ENCODE peak calls at places on chromosomes 5 and 9, in eight cellular contexts. One of them, this sample, is unnamed.

GRCh38 chr9:72509635-72510034 is 11.8 kb upstream of the TMC1 start:
- DNase-seq in sigmoid colon: no peak
- DNase-seq in mesendoderm: no peak
- DNase-seq in mammary epithelial cell: peak; percentile 64
- DNase-seq in stomach: no peak
- DNase-seq in lung: no peak
- DNase-seq in H9: no peak
- DNase-seq in left ventricle myocardium inferior: no peak
- DNase-seq in this sample: no peak

GRCh38 chr5:149643781-149644180 is 62.5 kb downstream of the ARHGEF37 start:
- DNase-seq in left ventricle myocardium inferior: no peak
- DNase-seq in mesendoderm: no peak
- DNase-seq in H9: no peak
- DNase-seq in sigmoid colon: peak; percentile 4
- DNase-seq in mammary epithelial cell: no peak
- DNase-seq in lung: no peak
- DNase-seq in stomach: no peak
- DNase-seq in this sample: no peak

GRCh38 chr5:19370655-19371386 is 617.2 kb downstream of the CDH18 start:
- DNase-seq in mesendoderm: no peak
- DNase-seq in H9: no peak
- DNase-seq in mammary epithelial cell: no peak
- DNase-seq in lung: no peak
- DNase-seq in sigmoid colon: no peak
- DNase-seq in left ventricle myocardium inferior: no peak
- DNase-seq in stomach: no peak
- DNase-seq in this sample: no peak

GRCh38 chr5:16508730-16509531 is 43.3 kb upstream of the ZNF622 start:
- DNase-seq in left ventricle myocardium inferior: peak; percentile 78
- DNase-seq in H9: peak; percentile 74
- DNase-seq in stomach: peak; percentile 81
- DNase-seq in mammary epithelial cell: peak; percentile 89
- DNase-seq in sigmoid colon: no peak
- DNase-seq in lung: peak; percentile 54
- DNase-seq in mesendoderm: peak; percentile 86
- DNase-seq in this sample: peak; percentile 91

GRCh38 chr5:158431369-158432029 is 572.6 kb upstream of the CLINT1 start:
- DNase-seq in mammary epithelial cell: peak; percentile 44
- DNase-seq in mesendoderm: no peak
- DNase-seq in left ventricle myocardium inferior: no peak
- DNase-seq in H9: no peak
- DNase-seq in stomach: no peak
- DNase-seq in lung: no peak
- DNase-seq in sigmoid colon: peak; percentile 71
- DNase-seq in this sample: no peak

GRCh38 chr9:20242767-20243166 is 379.5 kb downstream of the MLLT3 start:
- DNase-seq in lung: no peak
- DNase-seq in sigmoid colon: no peak
- DNase-seq in mammary epithelial cell: no peak
- DNase-seq in mesendoderm: no peak
- DNase-seq in stomach: no peak
- DNase-seq in H9: no peak
- DNase-seq in left ventricle myocardium inferior: no peak
- DNase-seq in this sample: no peak

GRCh38 chr5:116002116-116002906 is 30.0 kb upstream of the ARL14EPL start:
- DNase-seq in lung: no peak
- DNase-seq in mammary epithelial cell: no peak
- DNase-seq in mesendoderm: no peak
- DNase-seq in left ventricle myocardium inferior: no peak
- DNase-seq in stomach: no peak
- DNase-seq in H9: no peak
- DNase-seq in sigmoid colon: no peak
- DNase-seq in this sample: no peak

GRCh38 chr5:144703776-144704175 is 533.1 kb downstream of the KCTD16 start:
- DNase-seq in H9: no peak
- DNase-seq in lung: no peak
- DNase-seq in sigmoid colon: no peak
- DNase-seq in left ventricle myocardium inferior: no peak
- DNase-seq in stomach: no peak
- DNase-seq in mesendoderm: no peak
- DNase-seq in mammary epithelial cell: no peak
- DNase-seq in this sample: no peak

GRCh38 chr5:149604321-149604720 is 23.0 kb downstream of the ARHGEF37 start:
- DNase-seq in lung: no peak
- DNase-seq in stomach: no peak
- DNase-seq in left ventricle myocardium inferior: no peak
- DNase-seq in H9: no peak
- DNase-seq in sigmoid colon: no peak
- DNase-seq in mammary epithelial cell: no peak
- DNase-seq in mesendoderm: no peak
- DNase-seq in this sample: no peak

GRCh38 chr5:176596689-176597416 is 13.1 kb downstream of the GPRIN1 start:
- DNase-seq in mammary epithelial cell: no peak
- DNase-seq in mesendoderm: peak; percentile 52
- DNase-seq in H9: peak; percentile 76
- DNase-seq in lung: no peak
- DNase-seq in left ventricle myocardium inferior: peak; percentile 22
- DNase-seq in sigmoid colon: no peak
- DNase-seq in stomach: peak; percentile 42
- DNase-seq in this sample: peak; percentile 14

GRCh38 chr9:131577005-131578000 is 32.0 kb downstream of the PRRT1B start:
- DNase-seq in H9: no peak
- DNase-seq in mammary epithelial cell: no peak
- DNase-seq in lung: no peak
- DNase-seq in left ventricle myocardium inferior: no peak
- DNase-seq in stomach: no peak
- DNase-seq in mesendoderm: no peak
- DNase-seq in sigmoid colon: no peak
- DNase-seq in this sample: no peak

GRCh38 chr9:83978992-83979811 is 813 bp downstream of the HNRNPK start:
- DNase-seq in stomach: peak; percentile 82
- DNase-seq in left ventricle myocardium inferior: peak; percentile 86
- DNase-seq in mesendoderm: peak; percentile 89
- DNase-seq in lung: peak; percentile 84
- DNase-seq in H9: peak; percentile 81
- DNase-seq in mammary epithelial cell: peak; percentile 77
- DNase-seq in sigmoid colon: peak; percentile 92
- DNase-seq in this sample: peak; percentile 82

GRCh38 chr9:127637322-127637847 is 25.3 kb downstream of the STXBP1 start:
- DNase-seq in mammary epithelial cell: peak; percentile 90
- DNase-seq in mesendoderm: no peak
- DNase-seq in H9: no peak
- DNase-seq in sigmoid colon: no peak
- DNase-seq in stomach: no peak
- DNase-seq in lung: no peak
- DNase-seq in left ventricle myocardium inferior: no peak
- DNase-seq in this sample: no peak

GRCh38 chr5:175214152-175214551 is 229.8 kb downstream of the DRD1 start:
- DNase-seq in left ventricle myocardium inferior: no peak
- DNase-seq in mammary epithelial cell: peak; percentile 0
- DNase-seq in stomach: no peak
- DNase-seq in lung: peak; percentile 31
- DNase-seq in sigmoid colon: no peak
- DNase-seq in mesendoderm: no peak
- DNase-seq in H9: no peak
- DNase-seq in this sample: no peak

GRCh38 chr5:114391321-114391720 is 29.5 kb downstream of the KCNN2 start:
- DNase-seq in lung: no peak
- DNase-seq in left ventricle myocardium inferior: no peak
- DNase-seq in mesendoderm: no peak
- DNase-seq in H9: no peak
- DNase-seq in sigmoid colon: no peak
- DNase-seq in stomach: no peak
- DNase-seq in mammary epithelial cell: no peak
- DNase-seq in this sample: no peak

GRCh38 chr5:72034710-72035109 is 72.6 kb upstream of the MAP1B start:
- DNase-seq in mammary epithelial cell: no peak
- DNase-seq in H9: no peak
- DNase-seq in sigmoid colon: no peak
- DNase-seq in left ventricle myocardium inferior: no peak
- DNase-seq in mesendoderm: peak; percentile 16
- DNase-seq in lung: no peak
- DNase-seq in stomach: no peak
- DNase-seq in this sample: no peak

GRCh38 chr9:2013688-2014087 is 1.5 kb upstream of the SMARCA2 start:
- DNase-seq in sigmoid colon: no peak
- DNase-seq in left ventricle myocardium inferior: no peak
- DNase-seq in mesendoderm: no peak
- DNase-seq in lung: no peak
- DNase-seq in H9: no peak
- DNase-seq in mammary epithelial cell: peak; percentile 35
- DNase-seq in stomach: no peak
- DNase-seq in this sample: no peak

GRCh38 chr5:68547049-68547448 is 331.5 kb downstream of the PIK3R1 start:
- DNase-seq in stomach: no peak
- DNase-seq in left ventricle myocardium inferior: no peak
- DNase-seq in H9: no peak
- DNase-seq in mesendoderm: no peak
- DNase-seq in mammary epithelial cell: no peak
- DNase-seq in sigmoid colon: no peak
- DNase-seq in lung: no peak
- DNase-seq in this sample: no peak

GRCh38 chr9:25808554-25808953 is 130.3 kb upstream of the TUSC1 start:
- DNase-seq in mesendoderm: no peak
- DNase-seq in lung: no peak
- DNase-seq in mammary epithelial cell: no peak
- DNase-seq in stomach: no peak
- DNase-seq in sigmoid colon: no peak
- DNase-seq in H9: no peak
- DNase-seq in left ventricle myocardium inferior: no peak
- DNase-seq in this sample: no peak

GRCh38 chr9:91734371-91734981 is 215.6 kb downstream of the ROR2 start:
- DNase-seq in mammary epithelial cell: peak; percentile 14
- DNase-seq in lung: peak; percentile 62
- DNase-seq in stomach: peak; percentile 80
- DNase-seq in mesendoderm: peak; percentile 59
- DNase-seq in left ventricle myocardium inferior: peak; percentile 73
- DNase-seq in H9: peak; percentile 72
- DNase-seq in sigmoid colon: peak; percentile 89
- DNase-seq in this sample: peak; percentile 71

GRCh38 chr5:138179277-138179857 is 455 bp downstream of the KIF20A start:
- DNase-seq in lung: no peak
- DNase-seq in left ventricle myocardium inferior: no peak
- DNase-seq in mesendoderm: peak; percentile 41
- DNase-seq in H9: peak; percentile 27
- DNase-seq in stomach: no peak
- DNase-seq in mammary epithelial cell: peak; percentile 9
- DNase-seq in sigmoid colon: no peak
- DNase-seq in this sample: no peak

GRCh38 chr5:167565555-167565954 is 725.9 kb upstream of the WWC1 start:
- DNase-seq in left ventricle myocardium inferior: no peak
- DNase-seq in stomach: no peak
- DNase-seq in mesendoderm: peak; percentile 64
- DNase-seq in lung: no peak
- DNase-seq in sigmoid colon: no peak
- DNase-seq in mammary epithelial cell: peak; percentile 8
- DNase-seq in H9: no peak
- DNase-seq in this sample: no peak

GRCh38 chr9:33162721-33163311 is 4.3 kb downstream of the B4GALT1 start:
- DNase-seq in lung: peak; percentile 57
- DNase-seq in mammary epithelial cell: peak; percentile 91
- DNase-seq in H9: no peak
- DNase-seq in sigmoid colon: peak; percentile 90
- DNase-seq in left ventricle myocardium inferior: peak; percentile 55
- DNase-seq in mesendoderm: no peak
- DNase-seq in stomach: peak; percentile 72
- DNase-seq in this sample: peak; percentile 81
- H3K4me1 ChIP-seq in lung: peaks cover 63% of the 10 kb centered on the region
- H3K4me1 ChIP-seq in mammary epithelial cell: peaks cover 77% of the 10 kb centered on the region
- H3K4me1 ChIP-seq in H9: peaks cover 6% of the 10 kb centered on the region
- H3K4me1 ChIP-seq in sigmoid colon: peaks cover 85% of the 10 kb centered on the region
- H3K4me1 ChIP-seq in left ventricle myocardium inferior: peaks cover 94% of the 10 kb centered on the region
- H3K4me1 ChIP-seq in mesendoderm: peaks cover 29% of the 10 kb centered on the region
- H3K4me1 ChIP-seq in stomach: peaks cover 84% of the 10 kb centered on the region
- H3K4me1 ChIP-seq in this sample: peaks cover 72% of the 10 kb centered on the region

GRCh38 chr9:15851766-15852165 is 298.9 kb downstream of the CCDC171 start:
- DNase-seq in H9: no peak
- DNase-seq in lung: no peak
- DNase-seq in left ventricle myocardium inferior: no peak
- DNase-seq in mesendoderm: no peak
- DNase-seq in stomach: no peak
- DNase-seq in mammary epithelial cell: no peak
- DNase-seq in sigmoid colon: no peak
- DNase-seq in this sample: no peak

DNA sequence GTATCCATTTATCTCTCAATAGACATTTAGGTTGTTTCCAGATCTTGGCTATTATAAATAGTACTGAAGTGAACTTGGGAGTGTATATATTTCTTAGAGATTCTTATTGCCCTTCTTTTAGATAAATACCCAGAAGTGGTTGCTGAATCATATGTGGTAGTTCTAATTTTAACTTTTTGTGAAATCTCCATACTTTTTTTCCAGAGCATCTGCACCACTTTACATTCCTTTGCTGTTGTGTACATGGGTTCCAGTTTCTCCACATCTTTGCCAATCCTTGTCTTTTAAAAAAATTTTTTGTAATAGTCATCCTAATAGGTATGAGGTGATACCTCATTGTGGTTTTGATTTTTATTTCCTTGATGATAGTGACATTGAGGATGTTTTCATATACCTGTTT is 303.7 kb downstream of the CCDC171 start:
- DNase-seq in sigmoid colon: no peak
- DNase-seq in left ventricle myocardium inferior: no peak
- DNase-seq in lung: no peak
- DNase-seq in stomach: no peak
- DNase-seq in H9: no peak
- DNase-seq in mesendoderm: no peak
- DNase-seq in mammary epithelial cell: peak; percentile 39
- DNase-seq in this sample: no peak
- H3K4me1 ChIP-seq in sigmoid colon: no peaks in the 10 kb centered on the region
- H3K4me1 ChIP-seq in left ventricle myocardium inferior: no peaks in the 10 kb centered on the region
- H3K4me1 ChIP-seq in lung: no peaks in the 10 kb centered on the region
- H3K4me1 ChIP-seq in stomach: no peaks in the 10 kb centered on the region
- H3K4me1 ChIP-seq in H9: no peaks in the 10 kb centered on the region
- H3K4me1 ChIP-seq in mesendoderm: no peaks in the 10 kb centered on the region
- H3K4me1 ChIP-seq in mammary epithelial cell: no peaks in the 10 kb centered on the region
- H3K4me1 ChIP-seq in this sample: no peaks in the 10 kb centered on the region

GRCh38 chr9:137304383-137305059 is 2.5 kb upstream of the NRARP start:
- DNase-seq in stomach: no peak
- DNase-seq in left ventricle myocardium inferior: peak; percentile 15
- DNase-seq in lung: no peak
- DNase-seq in sigmoid colon: no peak
- DNase-seq in mesendoderm: no peak
- DNase-seq in mammary epithelial cell: no peak
- DNase-seq in H9: peak; percentile 30
- DNase-seq in this sample: no peak
- H3K4me1 ChIP-seq in stomach: peaks cover 79% of the 10 kb centered on the region
- H3K4me1 ChIP-seq in left ventricle myocardium inferior: peaks cover 73% of the 10 kb centered on the region
- H3K4me1 ChIP-seq in lung: no peaks in the 10 kb centered on the region
- H3K4me1 ChIP-seq in sigmoid colon: peaks cover 54% of the 10 kb centered on the region
- H3K4me1 ChIP-seq in mesendoderm: peaks cover 10% of the 10 kb centered on the region
- H3K4me1 ChIP-seq in mammary epithelial cell: peaks cover 37% of the 10 kb centered on the region
- H3K4me1 ChIP-seq in H9: no peaks in the 10 kb centered on the region
- H3K4me1 ChIP-seq in this sample: peaks cover 60% of the 10 kb centered on the region

DNA sequence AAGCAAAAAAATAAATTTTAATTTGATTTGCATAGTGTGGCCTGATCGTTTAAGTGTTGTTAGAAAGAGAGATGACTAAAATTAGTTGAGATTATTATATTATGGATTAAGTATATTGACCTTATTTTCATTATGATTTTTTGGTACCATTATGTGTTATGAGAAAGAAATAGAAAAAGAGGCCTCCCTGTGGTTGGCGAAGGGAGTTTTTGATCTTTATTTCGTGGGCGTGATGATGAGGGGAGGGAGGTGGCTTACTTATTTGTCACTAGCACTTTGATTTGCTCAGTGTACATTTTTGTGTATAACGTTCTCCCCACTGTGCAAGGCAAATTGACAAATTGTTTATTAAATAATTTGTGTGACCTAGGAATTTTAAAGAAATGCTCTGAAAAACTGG is 2.8 kb downstream of the DAPK1 start:
- DNase-seq in sigmoid colon: no peak
- DNase-seq in stomach: no peak
- DNase-seq in mammary epithelial cell: no peak
- DNase-seq in lung: no peak
- DNase-seq in H9: no peak
- DNase-seq in mesendoderm: no peak
- DNase-seq in left ventricle myocardium inferior: no peak
- DNase-seq in this sample: no peak
- H3K4me1 ChIP-seq in sigmoid colon: peaks cover 60% of the 10 kb centered on the region
- H3K4me1 ChIP-seq in stomach: peaks cover 79% of the 10 kb centered on the region
- H3K4me1 ChIP-seq in mammary epithelial cell: peaks cover 13% of the 10 kb centered on the region
- H3K4me1 ChIP-seq in lung: no peaks in the 10 kb centered on the region
- H3K4me1 ChIP-seq in H9: no peaks in the 10 kb centered on the region
- H3K4me1 ChIP-seq in mesendoderm: peaks cover 5% of the 10 kb centered on the region
- H3K4me1 ChIP-seq in left ventricle myocardium inferior: peaks cover 21% of the 10 kb centered on the region
- H3K4me1 ChIP-seq in this sample: peaks cover 29% of the 10 kb centered on the region

This sample was measured in thyroid gland.